ENCODE peak calls at places on chromosome 3, in four cellular contexts. One of them, this sample, is unnamed. For H3K9me3, the result is how much of the 10 kb centered on the place peaks cover.

GRCh38 chr3:137746808-137747207 is 17.3 kb upstream of the SOX14 start:
- DNase-seq in IMR-90: no peak
- DNase-seq in heart left ventricle: no peak
- DNase-seq in aorta: no peak
- DNase-seq in this sample: no peak

GRCh38 chr3:71312461-71312860 is 271.1 kb downstream of the FOXP1 start:
- DNase-seq in IMR-90: no peak
- DNase-seq in heart left ventricle: no peak
- DNase-seq in aorta: no peak
- DNase-seq in this sample: no peak

GRCh38 chr3:128841926-128842920 is 37.2 kb upstream of the ACAD9 start:
- DNase-seq in IMR-90: no peak
- DNase-seq in heart left ventricle: no peak
- DNase-seq in aorta: no peak
- DNase-seq in this sample: no peak

GRCh38 chr3:16546186-16547004 is 32.9 kb upstream of the RFTN1 start:
- DNase-seq in IMR-90: no peak
- DNase-seq in heart left ventricle: peak
- DNase-seq in aorta: no peak
- DNase-seq in this sample: no peak

GRCh38 chr3:135771760-135772159 is 193.8 kb upstream of the PPP2R3A start:
- DNase-seq in IMR-90: no peak
- DNase-seq in heart left ventricle: no peak
- DNase-seq in aorta: no peak
- DNase-seq in this sample: no peak

GRCh38 chr3:135366816-135367215 is 571.8 kb downstream of the EPHB1 start:
- DNase-seq in IMR-90: no peak
- DNase-seq in heart left ventricle: no peak
- DNase-seq in aorta: no peak
- DNase-seq in this sample: no peak

GRCh38 chr3:29335438-29335837 is 54.6 kb downstream of the RBMS3 start:
- DNase-seq in IMR-90: peak
- DNase-seq in heart left ventricle: peak
- DNase-seq in aorta: peak
- DNase-seq in this sample: no peak

GRCh38 chr3:2247831-2248230 is 149.2 kb downstream of the CNTN4 start:
- DNase-seq in IMR-90: no peak
- DNase-seq in heart left ventricle: no peak
- DNase-seq in aorta: no peak
- DNase-seq in this sample: no peak

GRCh38 chr3:98952404-98952803 is 50.9 kb upstream of the DCBLD2 start:
- DNase-seq in IMR-90: no peak
- DNase-seq in heart left ventricle: no peak
- DNase-seq in aorta: no peak
- DNase-seq in this sample: no peak

GRCh38 chr3:51955893-51956770 is 951 bp downstream of the GPR62 start:
- DNase-seq in IMR-90: no peak
- DNase-seq in heart left ventricle: peak
- DNase-seq in aorta: peak
- DNase-seq in this sample: no peak

GRCh38 chr3:73745429-73746247 is 120.9 kb upstream of the PDZRN3 start:
- DNase-seq in IMR-90: peak
- DNase-seq in heart left ventricle: no peak
- DNase-seq in aorta: no peak
- DNase-seq in this sample: no peak

GRCh38 chr3:61783993-61784718 is 222.8 kb downstream of the PTPRG start:
- DNase-seq in IMR-90: peak
- DNase-seq in heart left ventricle: no peak
- DNase-seq in aorta: no peak
- DNase-seq in this sample: no peak

GRCh38 chr3:71831599-71831998 is 46.7 kb upstream of the PROK2 start:
- DNase-seq in IMR-90: no peak
- DNase-seq in heart left ventricle: no peak
- DNase-seq in aorta: no peak
- DNase-seq in this sample: no peak

GRCh38 chr3:187406927-187407326 is 38.7 kb downstream of the RTP4 start:
- DNase-seq in IMR-90: no peak
- DNase-seq in heart left ventricle: no peak
- DNase-seq in aorta: no peak
- DNase-seq in this sample: no peak

GRCh38 chr3:196835081-196835480 is 32.6 kb upstream of the SENP5 start:
- DNase-seq in IMR-90: no peak
- DNase-seq in heart left ventricle: no peak
- DNase-seq in aorta: no peak
- DNase-seq in this sample: no peak

GRCh38 chr3:80068459-80068858 is 300.7 kb upstream of the ROBO1 start:
- DNase-seq in IMR-90: no peak
- DNase-seq in heart left ventricle: no peak
- DNase-seq in aorta: no peak
- DNase-seq in this sample: no peak

GRCh38 chr3:154142608-154143007 is 21.4 kb downstream of the ARHGEF26 start:
- DNase-seq in IMR-90: no peak
- DNase-seq in heart left ventricle: no peak
- DNase-seq in aorta: no peak
- DNase-seq in this sample: no peak

GRCh38 chr3:120615863-120616599 is 19.9 kb downstream of the NDUFB4 start:
- DNase-seq in IMR-90: peak
- DNase-seq in heart left ventricle: peak
- DNase-seq in aorta: peak
- DNase-seq in this sample: no peak

GRCh38 chr3:42013652-42014442 is 51.9 kb upstream of the ULK4 start:
- DNase-seq in IMR-90: no peak
- DNase-seq in heart left ventricle: peak
- DNase-seq in aorta: peak
- DNase-seq in this sample: peak

GRCh38 chr3:134033315-134033996 is 3.7 kb upstream of the SLCO2A1 start:
- DNase-seq in IMR-90: no peak
- DNase-seq in heart left ventricle: no peak
- DNase-seq in aorta: no peak
- DNase-seq in this sample: no peak

GRCh38 chr3:123076496-123077418 is 9.9 kb downstream of the PDIA5 start:
- DNase-seq in IMR-90: no peak
- DNase-seq in heart left ventricle: peak
- DNase-seq in aorta: peak
- DNase-seq in this sample: no peak

GRCh38 chr3:197256836-197257444 is 41.5 kb downstream of the DLG1 start:
- DNase-seq in IMR-90: peak
- DNase-seq in heart left ventricle: no peak
- DNase-seq in aorta: no peak
- DNase-seq in this sample: peak

GRCh38 chr3:31196881-31197364 is 302.5 kb upstream of the GADL1 start:
- DNase-seq in IMR-90: peak
- DNase-seq in heart left ventricle: peak
- DNase-seq in aorta: peak
- DNase-seq in this sample: no peak

GRCh38 chr3:184568591-184568917 is 7.0 kb downstream of the EPHB3 start:
- DNase-seq in IMR-90: no peak
- DNase-seq in heart left ventricle: no peak
- DNase-seq in aorta: no peak
- DNase-seq in this sample: no peak

GRCh38 chr3:157136647-157137387 is 23.1 kb downstream of the CCNL1 start:
- DNase-seq in IMR-90: peak
- DNase-seq in heart left ventricle: no peak
- DNase-seq in aorta: no peak
- DNase-seq in this sample: no peak

GRCh38 chr3:151434151-151434890 is 26.5 kb downstream of the IGSF10 start:
- DNase-seq in IMR-90: peak
- DNase-seq in heart left ventricle: no peak
- DNase-seq in aorta: no peak
- DNase-seq in this sample: no peak

GRCh38 chr3:108036984-108037741 is 53.7 kb downstream of the CD47 start:
- DNase-seq in IMR-90: peak
- DNase-seq in heart left ventricle: no peak
- DNase-seq in aorta: no peak
- DNase-seq in this sample: no peak

GRCh38 chr3:136751259-136752045 is 726 bp downstream of the STAG1 start:
- DNase-seq in IMR-90: peak
- DNase-seq in heart left ventricle: peak
- DNase-seq in aorta: peak
- DNase-seq in this sample: peak

GRCh38 chr3:27360113-27361078 is 8.8 kb downstream of the NEK10 start:
- DNase-seq in IMR-90: peak
- DNase-seq in heart left ventricle: no peak
- DNase-seq in aorta: no peak
- DNase-seq in this sample: no peak

GRCh38 chr3:32545305-32545704 is 25.4 kb downstream of the DYNC1LI1 start:
- DNase-seq in IMR-90: no peak
- DNase-seq in heart left ventricle: no peak
- DNase-seq in aorta: no peak
- DNase-seq in this sample: no peak

GRCh38 chr3:176037636-176038035 is 1159.6 kb downstream of the TBL1XR1 start:
- DNase-seq in IMR-90: peak
- DNase-seq in heart left ventricle: no peak
- DNase-seq in aorta: no peak
- DNase-seq in this sample: no peak

DNA sequence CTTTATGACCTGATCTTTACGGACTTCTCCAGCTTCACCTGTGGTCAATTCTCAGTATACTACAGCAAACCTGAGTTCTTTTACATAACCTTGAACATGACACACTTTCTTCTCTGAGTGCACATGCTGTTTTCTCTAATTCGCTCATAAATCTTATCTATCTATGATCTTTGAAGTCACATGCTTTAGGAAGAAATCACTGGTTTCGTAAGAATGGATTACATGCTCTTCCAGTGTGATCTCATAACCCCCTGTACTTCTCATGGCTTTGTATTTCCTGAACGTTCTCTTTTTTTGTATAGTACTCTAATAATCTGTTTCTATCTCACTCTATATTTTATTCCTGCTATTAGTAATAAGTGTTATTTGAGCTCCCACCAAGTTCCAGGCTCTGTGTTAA is 1165.2 kb downstream of the TBL1XR1 start:
- DNase-seq in IMR-90: peak
- DNase-seq in heart left ventricle: no peak
- DNase-seq in aorta: no peak
- DNase-seq in this sample: no peak
- H3K9me3 ChIP-seq in IMR-90: under half
- H3K9me3 ChIP-seq in heart left ventricle: under half
- H3K9me3 ChIP-seq in aorta: under half
- H3K9me3 ChIP-seq in this sample: under half

GRCh38 chr3:177652556-177653290 is 455.4 kb upstream of the TBL1XR1 start:
- DNase-seq in IMR-90: no peak
- DNase-seq in heart left ventricle: no peak
- DNase-seq in aorta: no peak
- DNase-seq in this sample: no peak
- H3K9me3 ChIP-seq in IMR-90: under half
- H3K9me3 ChIP-seq in heart left ventricle: under half
- H3K9me3 ChIP-seq in aorta: under half
- H3K9me3 ChIP-seq in this sample: under half

DNA sequence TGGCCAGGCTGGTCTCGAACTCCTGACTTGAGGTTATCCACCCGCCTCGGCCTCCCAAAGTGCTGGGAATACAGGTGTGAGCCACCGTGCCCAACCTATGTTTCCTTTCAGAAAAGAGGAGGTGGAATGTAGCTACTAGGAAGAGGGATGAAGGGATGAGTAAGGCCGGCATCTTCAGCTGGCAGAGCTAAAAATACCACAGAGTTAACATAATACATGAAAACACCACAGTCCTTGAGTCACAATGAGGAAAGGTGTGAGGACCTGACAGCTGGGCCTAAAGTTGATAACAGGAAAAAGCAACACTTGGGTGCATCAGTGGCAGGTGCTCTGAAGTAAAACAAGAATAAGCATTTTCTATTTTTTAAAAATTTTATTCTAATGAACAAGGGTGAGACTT is 392.2 kb downstream of the DIPK2A start:
- DNase-seq in IMR-90: no peak
- DNase-seq in heart left ventricle: no peak
- DNase-seq in aorta: no peak
- DNase-seq in this sample: no peak
- H3K9me3 ChIP-seq in IMR-90: under half
- H3K9me3 ChIP-seq in heart left ventricle: under half
- H3K9me3 ChIP-seq in aorta: under half
- H3K9me3 ChIP-seq in this sample: under half

GRCh38 chr3:976021-976420 is 116.8 kb upstream of the CNTN6 start:
- DNase-seq in IMR-90: no peak
- DNase-seq in heart left ventricle: no peak
- DNase-seq in aorta: no peak
- DNase-seq in this sample: no peak
- H3K9me3 ChIP-seq in IMR-90: under half
- H3K9me3 ChIP-seq in heart left ventricle: under half
- H3K9me3 ChIP-seq in aorta: under half
- H3K9me3 ChIP-seq in this sample: under half

GRCh38 chr3:113312416-113312815 is 101.1 kb downstream of the BOC start:
- DNase-seq in IMR-90: no peak
- DNase-seq in heart left ventricle: no peak
- DNase-seq in aorta: no peak
- DNase-seq in this sample: no peak
- H3K9me3 ChIP-seq in IMR-90: under half
- H3K9me3 ChIP-seq in heart left ventricle: under half
- H3K9me3 ChIP-seq in aorta: under half
- H3K9me3 ChIP-seq in this sample: under half

GRCh38 chr3:46438831-46439230 is 25.9 kb downstream of the LTF start:
- DNase-seq in IMR-90: no peak
- DNase-seq in heart left ventricle: no peak
- DNase-seq in aorta: no peak
- DNase-seq in this sample: no peak
- H3K9me3 ChIP-seq in IMR-90: under half
- H3K9me3 ChIP-seq in heart left ventricle: under half
- H3K9me3 ChIP-seq in aorta: under half
- H3K9me3 ChIP-seq in this sample: under half

DNA sequence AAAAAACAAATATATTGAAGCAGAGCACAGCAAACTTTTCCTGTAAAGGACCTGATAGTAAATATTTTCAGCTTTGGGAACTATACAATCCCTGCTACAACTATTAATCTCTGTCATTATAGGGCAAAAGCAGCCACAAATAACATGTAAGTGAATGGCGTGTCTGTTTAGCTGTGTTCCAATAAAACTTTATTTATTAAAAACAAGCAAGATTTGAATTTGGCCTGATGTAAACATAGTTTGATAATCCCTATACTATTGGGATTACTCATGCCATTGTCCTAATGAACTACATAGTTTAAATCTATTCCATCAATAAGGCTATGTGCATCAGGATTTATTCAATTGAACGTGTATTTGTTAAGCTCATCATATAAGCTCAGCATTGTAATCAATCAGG is 286.8 kb upstream of the CNTN6 start:
- DNase-seq in IMR-90: no peak
- DNase-seq in heart left ventricle: no peak
- DNase-seq in aorta: no peak
- DNase-seq in this sample: no peak
- H3K9me3 ChIP-seq in IMR-90: under half
- H3K9me3 ChIP-seq in heart left ventricle: under half
- H3K9me3 ChIP-seq in aorta: under half
- H3K9me3 ChIP-seq in this sample: under half